ENCODE peak calls at places on chromosomes 6 and 20, in six cellular contexts. H is fibroblast of lung, O is astrocyte, A is GM23248, G is mesendoderm, X is mammary epithelial cell. T is an unnamed sample.
A peak's percentile ranks its signal among the peaks of the same experiment; 100 is the strongest.

GRCh38 chr6:158003910-158004695 is 22.4 kb downstream of the SYNJ2 start:
- DNase-seq in A (no peak), O (no peak), G (peak; percentile 65), H (no peak), X (no peak), T (no peak)

GRCh38 chr6:2655844-2656433 is 94.8 kb downstream of the MYLK4 start:
- DNase-seq in A (no peak), H (no peak), X (no peak), O (no peak), G (peak; percentile 56), T (no peak)

GRCh38 chr20:46289416-46289815 is 18.9 kb downstream of the CDH22 start:
- DNase-seq in A (no peak), G (no peak), H (no peak), X (no peak), O (no peak), T (no peak)

GRCh38 chr6:107179004-107179403 is 63.7 kb upstream of the BEND3 start:
- DNase-seq in O (no peak), H (peak; percentile 27), G (no peak), A (peak; percentile 8), X (no peak), T (no peak)

GRCh38 chr6:69784595-69785377 is 12.0 kb downstream of the LMBRD1 start:
- DNase-seq in H (no peak), X (no peak), A (no peak), O (no peak), G (no peak), T (no peak)

GRCh38 chr6:80771941-80772340 is 665.5 kb downstream of the BCKDHB start:
- DNase-seq in O (peak; percentile 39), H (peak; percentile 51), G (peak; percentile 68), A (peak; percentile 52), X (peak; percentile 24), T (no peak)

GRCh38 chr20:40361916-40362315 is 327.1 kb downstream of the MAFB start:
- DNase-seq in H (no peak), A (no peak), O (no peak), G (no peak), X (no peak), T (no peak)

GRCh38 chr20:16434087-16434664 is 139.1 kb downstream of the KIF16B start:
- DNase-seq in G (peak; percentile 81), A (peak; percentile 34), X (peak; percentile 16), O (no peak), H (peak; percentile 43), T (no peak)

GRCh38 chr20:29079769-29080690 is 2177.4 kb upstream of the DEFB115 start:
- DNase-seq in H (peak; percentile 64), G (no peak), A (peak; percentile 50), O (no peak), X (no peak), T (no peak)

GRCh38 chr6:139250296-139251274 is 41.2 kb downstream of the TXLNB start:
- DNase-seq in A (peak; percentile 76), H (peak; percentile 49), G (peak; percentile 82), O (no peak), X (peak; percentile 37), T (peak; percentile 9)

GRCh38 chr20:58521763-58522162 is 6.6 kb upstream of the APCDD1L start:
- DNase-seq in A (no peak), G (no peak), H (no peak), O (no peak), X (no peak), T (no peak)

GRCh38 chr6:424741-425417 is 33.3 kb downstream of the IRF4 start:
- DNase-seq in X (no peak), G (no peak), H (no peak), O (no peak), A (no peak), T (no peak)

GRCh38 chr6:169779092-169779815 is 27.8 kb downstream of the ERMARD start:
- DNase-seq in A (no peak), X (no peak), H (no peak), O (no peak), G (no peak), T (no peak)

GRCh38 chr6:111210074-111210729 is 122.9 kb downstream of the SLC16A10 start:
- DNase-seq in G (peak; percentile 75), A (peak; percentile 72), H (peak; percentile 71), O (peak; percentile 30), X (peak; percentile 57), T (no peak)

GRCh38 chr6:35291491-35291890 is 6.1 kb upstream of the DEF6 start:
- DNase-seq in A (no peak), X (no peak), G (no peak), O (no peak), H (no peak), T (no peak)

GRCh38 chr6:111591370-111591900 is 14.2 kb downstream of the TRAF3IP2 start:
- DNase-seq in A (peak; percentile 100), O (peak; percentile 98), G (no peak), X (peak; percentile 99), H (peak; percentile 100), T (peak; percentile 85)

GRCh38 chr6:150987855-150988484 is 122.5 kb downstream of the MTHFD1L start:
- DNase-seq in H (no peak), X (no peak), A (no peak), O (no peak), G (no peak), T (no peak)

GRCh38 chr6:1686117-1687098 is 76.7 kb downstream of the FOXC1 start:
- DNase-seq in X (peak; percentile 96), H (peak; percentile 93), A (peak; percentile 98), O (peak; percentile 99), G (no peak), T (peak; percentile 86)

GRCh38 chr6:45416700-45417099 is 39.0 kb upstream of the SUPT3H start:
- DNase-seq in O (peak; percentile 31), X (no peak), H (no peak), A (peak; percentile 46), G (no peak), T (no peak)

GRCh38 chr6:18237167-18237566 is 27.2 kb downstream of the DEK start:
- DNase-seq in A (no peak), G (no peak), H (no peak), O (no peak), X (no peak), T (no peak)

GRCh38 chr6:18235524-18235923 is 28.8 kb downstream of the DEK start:
- DNase-seq in G (no peak), X (no peak), O (no peak), A (no peak), H (no peak), T (no peak)

GRCh38 chr6:18240230-18240629 is 24.1 kb downstream of the DEK start:
- DNase-seq in A (no peak), H (no peak), G (no peak), X (no peak), O (no peak), T (no peak)

GRCh38 chr6:18234564-18234963 is 29.8 kb downstream of the DEK start:
- DNase-seq in G (no peak), O (no peak), H (no peak), X (no peak), A (no peak), T (no peak)
- H3K9ac ChIP-seq in G (no peak overlapping the region), O (no peak overlapping the region), H (no peak overlapping the region), X (no peak overlapping the region), A (no peak overlapping the region), T (no peak overlapping the region)

GRCh38 chr6:43076093-43076927 is at the start of gene PTK7:
- DNase-seq in X (peak; percentile 48), A (peak; percentile 77), O (no peak), G (peak; percentile 96), H (peak; percentile 71), T (no peak)

GRCh38 chr6:43078651-43079050 is 2.5 kb downstream of the PTK7 start:
- DNase-seq in X (no peak), O (peak; percentile 84), G (no peak), H (peak; percentile 82), A (peak; percentile 50), T (no peak)

GRCh38 chr6:43075791-43076092 is 372 bp upstream of the PTK7 start:
- DNase-seq in O (no peak), H (no peak), G (no peak), X (no peak), A (no peak), T (no peak)

GRCh38 chr6:43077981-43078411 is 1.9 kb downstream of the PTK7 start:
- DNase-seq in A (peak; percentile 82), X (no peak), G (peak; percentile 73), O (peak; percentile 52), H (peak; percentile 49), T (no peak)

DNA sequence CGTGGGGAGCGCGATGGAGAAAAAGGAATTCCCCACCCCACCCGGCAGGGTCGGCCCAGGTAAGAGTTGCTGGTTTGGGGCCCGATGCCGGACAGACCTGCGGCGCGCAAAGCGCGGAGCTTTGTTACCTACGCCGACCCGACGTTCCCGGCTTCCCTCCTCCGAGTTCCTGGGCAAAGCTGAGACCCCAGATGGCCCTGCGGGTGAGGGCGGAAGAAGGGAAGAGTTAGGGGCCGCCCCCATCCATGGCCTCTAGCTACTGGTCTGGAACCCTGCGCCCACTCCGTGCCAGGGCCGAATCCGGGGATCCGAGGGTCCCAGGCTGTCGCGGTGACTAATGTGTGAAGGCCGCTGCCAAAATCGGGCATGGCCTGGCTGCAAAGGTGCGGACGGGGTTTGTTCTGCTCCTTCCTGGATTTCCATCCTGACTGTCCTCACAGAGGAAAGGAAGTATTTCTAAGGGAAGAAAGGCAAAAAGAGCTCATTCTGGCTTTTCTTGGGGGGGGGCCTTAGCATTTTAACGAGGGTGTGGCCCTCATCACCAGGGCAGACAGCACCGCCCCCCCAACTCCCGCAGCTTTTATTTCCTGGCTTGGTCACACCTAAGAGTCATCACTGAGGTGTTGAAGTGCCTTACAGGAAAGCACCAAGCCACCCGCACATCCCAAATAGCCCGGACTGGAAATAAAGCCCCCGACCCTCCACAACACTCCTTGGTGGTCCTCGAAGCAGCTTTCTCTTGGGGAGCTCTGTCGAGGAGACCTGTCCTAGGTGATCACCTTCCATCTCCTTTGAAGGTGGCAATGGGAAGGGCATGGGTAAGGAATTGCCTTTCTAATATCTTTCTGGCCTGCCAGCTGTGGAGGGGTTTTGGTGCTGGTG is 1.1 kb downstream of the PTK7 start:
- DNase-seq in H (peak; percentile 25), G (peak; percentile 89), X (peak; percentile 67), A (peak; percentile 72), O (peak; percentile 45), T (no peak)
- H3K9ac ChIP-seq in H (peak overlapping the region; percentile 84), G (peak overlapping the region; percentile 99), X (peak overlapping the region; percentile 91), A (peak overlapping the region; percentile 93), O (peak overlapping the region; percentile 99), T (peak overlapping the region; percentile 91)

DNA sequence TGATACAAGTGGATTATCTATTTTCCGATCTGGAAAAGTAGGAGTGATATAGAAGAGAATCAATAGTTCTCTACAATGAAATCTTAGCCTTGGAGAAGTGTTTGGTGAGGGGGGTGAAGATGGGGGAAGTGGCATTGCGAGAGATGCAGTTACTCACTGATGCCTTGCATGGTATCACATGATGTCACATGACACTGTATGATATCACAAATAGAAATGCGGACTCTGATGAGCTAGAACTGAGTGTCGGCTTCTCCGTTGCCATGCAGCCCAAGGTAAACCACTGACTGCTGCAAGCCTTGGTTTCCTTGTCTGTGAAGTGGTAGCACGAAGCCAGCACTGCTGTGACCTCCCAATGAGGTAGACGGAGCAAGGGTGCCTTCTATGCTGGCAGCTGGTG is 403.3 kb upstream of the AGPAT4 start:
- DNase-seq in A (no peak), H (no peak), O (no peak), X (no peak), G (no peak), T (no peak)
- H3K9ac ChIP-seq in A (no peak overlapping the region), H (no peak overlapping the region), O (no peak overlapping the region), X (no peak overlapping the region), G (no peak overlapping the region), T (no peak overlapping the region)

DNA sequence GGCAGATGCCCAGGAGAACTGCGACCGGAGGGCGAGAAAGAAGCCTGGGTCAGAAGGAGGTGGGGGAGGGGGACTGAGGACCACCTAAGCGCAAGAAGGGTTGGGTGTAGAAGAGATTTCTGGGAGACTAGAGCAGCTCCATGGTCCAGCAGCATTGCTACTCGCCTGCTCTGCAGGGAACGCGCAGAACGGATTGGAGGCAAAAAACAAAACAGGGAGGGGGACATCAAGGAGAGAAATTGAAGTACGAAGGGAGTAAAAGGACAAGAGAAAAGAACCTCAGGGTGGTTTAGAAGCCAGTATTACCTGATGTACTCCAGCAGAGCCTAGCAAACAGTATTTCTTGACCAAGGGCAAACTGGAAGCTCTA is 534 bp upstream of the GABBR1 start:
- DNase-seq in A (no peak), X (no peak), G (no peak), O (peak; percentile 10), H (no peak), T (no peak)
- H3K9ac ChIP-seq in A (peak overlapping the region; percentile 74), X (no peak overlapping the region), G (peak overlapping the region; percentile 93), O (peak overlapping the region; percentile 82), H (no peak overlapping the region), T (peak overlapping the region; percentile 56)

T was measured in keratinocyte.